ENCODE peak calls at places on chromosome X, in ten cellular contexts. J is stimulated activated CD8-positive, alpha-beta memory T cell treated with anti-CD3 and anti-CD28 coated beads, Interleukin-15, amount 100 ng/mL, for 4 hours; Y is mucosa of descending colon; W is AG10803; G is sciatic nerve; T is HTR-8/SVneo; V is IMR-90; D is SK-MEL-5; B is neural progenitor cell; O is nephron progenitor cell. F is an unnamed sample.

GRCh38 chrX:150012647-150013046 is 74.4 kb upstream of the EOLA2 start:
- DNase-seq in J (no peak), Y (no peak), W (peak), G (no peak), T (no peak), V (peak), D (no peak), B (no peak), O (no peak), F (no peak)

GRCh38 chrX:71995122-71995521 is 84.5 kb downstream of the NHSL2 start:
- DNase-seq in J (no peak), Y (no peak), W (no peak), G (no peak), T (no peak), V (no peak), D (no peak), B (no peak), O (no peak), F (no peak)

GRCh38 chrX:75609361-75609760 is 86.5 kb upstream of the ZDHHC15 start:
- DNase-seq in J (no peak), Y (no peak), W (no peak), G (no peak), T (no peak), V (no peak), D (no peak), B (peak), O (no peak), F (no peak)

GRCh38 chrX:30607155-30607554 is 29.6 kb upstream of the TASL start:
- DNase-seq in J (no peak), Y (no peak), W (no peak), G (no peak), T (no peak), V (no peak), D (no peak), B (no peak), O (no peak), F (no peak)

GRCh38 chrX:11470231-11470630 is 177.0 kb downstream of the AMELX start:
- DNase-seq in J (no peak), Y (no peak), W (peak), G (no peak), T (no peak), V (peak), D (no peak), B (no peak), O (no peak), F (no peak)

GRCh38 chrX:4314586-4314985 is 601.1 kb upstream of the PRKX start:
- DNase-seq in J (no peak), Y (no peak), W (no peak), G (no peak), T (no peak), V (no peak), D (no peak), B (no peak), O (no peak), F (no peak)

GRCh38 chrX:119880552-119881437 is 9.2 kb downstream of the NDUFA1 start:
- DNase-seq in J (no peak), Y (peak), W (peak), G (peak), T (peak), V (peak), D (peak), B (peak), O (peak), F (no peak)

GRCh38 chrX:87873988-87874500 is 356.4 kb downstream of the KLHL4 start:
- DNase-seq in J (no peak), Y (no peak), W (no peak), G (no peak), T (no peak), V (no peak), D (no peak), B (no peak), O (no peak), F (no peak)

F was measured in psoas muscle.